ENCODE peak calls at places on chromosome 17, in four cellular contexts. Z is PC-9, M is PC-3, A is fibroblast of lung. G is an unnamed sample.

GRCh38 chr17:76246080-76247066 is 6.1 kb upstream of the RNF157 start:
- DNase-seq in Z (no peak), M (no peak), A (peak; percentile 88), G (no peak)

GRCh38 chr17:77449908-77450741 is 309.4 kb downstream of the SEC14L1 start:
- DNase-seq in Z (no peak), M (peak; percentile 25), A (peak; percentile 82), G (no peak)

GRCh38 chr17:45052052-45052772 is 780 bp upstream of the DCAKD start:
- DNase-seq in Z (peak; percentile 10), M (peak; percentile 27), A (peak; percentile 20), G (no peak)

GRCh38 chr17:53924530-53925455 is 102.1 kb downstream of the KIF2B start:
- DNase-seq in Z (no peak), M (no peak), A (peak; percentile 20), G (no peak)

GRCh38 chr17:28133562-28133970 is 91.1 kb downstream of the NLK start:
- DNase-seq in Z (no peak), M (peak; percentile 66), A (peak; percentile 37), G (no peak)

GRCh38 chr17:31433091-31433790 is 41.8 kb downstream of the RAB11FIP4 start:
- DNase-seq in Z (no peak), M (no peak), A (no peak), G (no peak)

GRCh38 chr17:8375738-8376259 is 705 bp downstream of the KRABD2 start:
- DNase-seq in Z (no peak), M (no peak), A (no peak), G (peak; percentile 81)

GRCh38 chr17:71107136-71107535 is 937.8 kb downstream of the KCNJ2 start:
- DNase-seq in Z (no peak), M (no peak), A (no peak), G (no peak)

GRCh38 chr17:13725286-13725990 is 123.7 kb upstream of the HS3ST3A1 start:
- DNase-seq in Z (no peak), M (peak; percentile 36), A (peak; percentile 71), G (no peak)

GRCh38 chr17:56679148-56679766 is 85.8 kb downstream of the NOG start:
- DNase-seq in Z (no peak), M (peak; percentile 68), A (peak; percentile 58), G (no peak)

GRCh38 chr17:55587608-55588139 is 76.4 kb upstream of the SMIM36 start:
- DNase-seq in Z (no peak), M (no peak), A (peak; percentile 96), G (no peak)

GRCh38 chr17:65388911-65389310 is 172.5 kb downstream of the AXIN2 start:
- DNase-seq in Z (no peak), M (no peak), A (no peak), G (no peak)

GRCh38 chr17:16923097-16923903 is 48.6 kb downstream of the TNFRSF13B start:
- DNase-seq in Z (no peak), M (no peak), A (no peak), G (peak; percentile 2)

GRCh38 chr17:3773511-3773910 is 27.5 kb downstream of the ITGAE start:
- DNase-seq in Z (peak; percentile 17), M (peak; percentile 54), A (peak; percentile 62), G (no peak)

GRCh38 chr17:68803122-68803615 is 152.0 kb downstream of the ABCA8 start:
- DNase-seq in Z (no peak), M (no peak), A (no peak), G (no peak)

GRCh38 chr17:50863221-50863843 is 2.8 kb downstream of the TOB1 start:
- DNase-seq in Z (no peak), M (peak; percentile 67), A (peak; percentile 49), G (no peak)

GRCh38 chr17:44901323-44901965 is 2.2 kb upstream of the EFTUD2 start:
- DNase-seq in Z (peak; percentile 44), M (peak; percentile 93), A (peak; percentile 68), G (no peak)

GRCh38 chr17:17792551-17793377 is 44.0 kb downstream of the SREBF1 start:
- DNase-seq in Z (no peak), M (peak; percentile 7), A (peak; percentile 49), G (no peak)

GRCh38 chr17:40462343-40463121 is 19.3 kb downstream of the IGFBP4 start:
- DNase-seq in Z (no peak), M (peak; percentile 1), A (peak; percentile 41), G (no peak)

GRCh38 chr17:4950757-4951204 is at the start of gene ENO3:
- DNase-seq in Z (no peak), M (no peak), A (no peak), G (no peak)

GRCh38 chr17:7856081-7856791 is 1.1 kb downstream of the NAA38 start:
- DNase-seq in Z (no peak), M (peak; percentile 59), A (peak; percentile 40), G (no peak)

GRCh38 chr17:10318540-10318939 is 54.3 kb downstream of the MYH13 start:
- DNase-seq in Z (no peak), M (no peak), A (no peak), G (no peak)

GRCh38 chr17:38747385-38748328 is 479 bp downstream of the PCGF2 start:
- DNase-seq in Z (no peak), M (no peak), A (no peak), G (no peak)

GRCh38 chr17:27247071-27247957 is 46.6 kb upstream of the WSB1 start:
- DNase-seq in Z (peak; percentile 72), M (peak; percentile 98), A (peak; percentile 98), G (peak; percentile 99)

GRCh38 chr17:4043862-4044261 is 79.6 kb upstream of the ATP2A3 start:
- DNase-seq in Z (no peak), M (no peak), A (no peak), G (no peak)

GRCh38 chr17:27630607-27631408 is at the start of gene LGALS9:
- DNase-seq in Z (peak; percentile 62), M (peak; percentile 19), A (no peak), G (no peak)

GRCh38 chr17:76550712-76551615 is 11.1 kb downstream of the PRCD start:
- DNase-seq in Z (no peak), M (peak; percentile 18), A (peak; percentile 62), G (no peak)

GRCh38 chr17:4176803-4177472 is 33.9 kb downstream of the CYB5D2 start:
- DNase-seq in Z (no peak), M (no peak), A (no peak), G (no peak)

GRCh38 chr17:68455756-68456528 is 1.4 kb downstream of the WIPI1 start:
- DNase-seq in Z (peak; percentile 33), M (peak; percentile 88), A (peak; percentile 98), G (peak; percentile 51)

GRCh38 chr17:8125196-8125946 is 1.5 kb upstream of the HES7 start:
- DNase-seq in Z (peak; percentile 84), M (peak; percentile 76), A (peak; percentile 72), G (no peak)

GRCh38 chr17:30920282-30920681 is 1.5 kb upstream of the ADAP2 start:
- DNase-seq in Z (no peak), M (no peak), A (peak; percentile 37), G (no peak)

GRCh38 chr17:48723555-48724239 is 712 bp downstream of the PRAC2 start:
- DNase-seq in Z (no peak), M (peak; percentile 81), A (no peak), G (no peak)

GRCh38 chr17:48725005-48725293 is 2.0 kb downstream of the PRAC2 start:
- DNase-seq in Z (no peak), M (peak; percentile 57), A (no peak), G (no peak)

GRCh38 chr17:48725294-48726064 is 2.5 kb downstream of the PRAC2 start:
- DNase-seq in Z (no peak), M (peak; percentile 80), A (no peak), G (no peak)

GRCh38 chr17:48722924-48723554 is at the start of gene PRAC2:
- DNase-seq in Z (no peak), M (peak; percentile 96), A (no peak), G (peak; percentile 70)

GRCh38 chr17:48724241-48725004 is 1.4 kb downstream of the PRAC2 start:
- DNase-seq in Z (peak; percentile 63), M (peak; percentile 97), A (peak; percentile 80), G (no peak)
- H3K4me3 ChIP-seq in Z (no peak overlapping the region), M (peak overlapping the region; percentile 90), A (no peak overlapping the region), G (peak overlapping the region; percentile 91)

GRCh38 chr17:29618272-29619065 is 4.2 kb downstream of the CORO6 start:
- DNase-seq in Z (no peak), M (no peak), A (no peak), G (no peak)

GRCh38 chr17:29617481-29618271 is 5.0 kb downstream of the CORO6 start:
- DNase-seq in Z (no peak), M (peak; percentile 74), A (peak; percentile 59), G (no peak)

GRCh38 chr17:29615492-29616299 is 7.0 kb downstream of the CORO6 start:
- DNase-seq in Z (no peak), M (peak; percentile 76), A (peak; percentile 82), G (no peak)

GRCh38 chr17:29616300-29617048 is 6.2 kb downstream of the CORO6 start:
- DNase-seq in Z (no peak), M (no peak), A (no peak), G (no peak)

DNA sequence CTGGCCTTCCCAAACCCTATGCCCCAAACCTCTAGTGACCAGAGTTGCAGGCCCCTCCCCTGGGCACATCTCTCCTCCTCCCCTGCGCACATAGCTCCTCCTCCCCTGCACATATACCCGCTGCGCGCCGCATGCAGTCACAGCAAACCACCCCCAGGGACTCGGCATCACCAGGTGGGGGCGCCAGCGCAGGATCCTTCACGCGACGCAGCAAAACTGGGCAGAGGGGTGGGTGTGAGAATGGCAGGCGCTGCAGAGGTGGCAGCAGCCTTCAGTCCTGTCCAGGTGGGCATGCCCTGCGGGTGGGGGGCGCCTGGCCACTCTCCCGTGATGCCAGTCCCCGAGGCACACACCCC is 5.6 kb downstream of the CORO6 start:
- DNase-seq in Z (no peak), M (peak; percentile 81), A (peak; percentile 79), G (no peak)
- TF ChIP-seq CTCF in Z (no peak), M (peak; percentile 81), A (peak; percentile 52), G (peak; percentile 12)

DNA sequence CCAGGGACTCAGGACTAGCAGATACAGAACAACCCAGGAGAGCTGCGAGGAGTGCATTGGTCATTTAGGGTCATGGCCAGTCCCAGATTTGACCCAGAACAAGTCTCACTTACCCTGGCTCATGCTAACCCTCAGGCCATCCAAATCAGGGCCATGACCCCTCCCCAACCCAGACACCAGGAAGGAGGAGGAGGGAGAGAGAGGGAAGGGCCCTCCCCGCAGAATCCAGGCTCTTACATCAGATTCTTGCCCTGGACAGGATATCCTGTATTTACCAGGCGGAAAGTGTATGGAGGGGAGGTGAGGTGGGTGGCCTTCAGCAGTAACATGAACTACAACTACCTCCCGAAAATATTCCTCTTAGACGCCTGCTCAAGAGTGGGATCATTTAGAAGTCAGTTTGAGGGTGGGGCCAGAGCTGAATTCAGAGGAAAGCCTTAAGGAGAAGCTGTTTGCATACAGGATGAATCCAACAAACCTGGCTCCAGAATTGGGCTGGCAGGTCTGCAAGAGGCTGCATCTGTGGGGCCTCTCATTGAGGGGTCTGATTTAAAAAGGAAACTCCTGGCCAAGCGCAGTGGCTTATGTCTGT is 2.1 kb downstream of the VAT1 start:
- DNase-seq in Z (no peak), M (no peak), A (no peak), G (no peak)
- H3K4me3 ChIP-seq in Z (peak overlapping the region; percentile 95), M (no peak overlapping the region), A (peak overlapping the region; percentile 17), G (no peak overlapping the region)

GRCh38 chr17:74919440-74920305 is 3.4 kb downstream of the USH1G start:
- DNase-seq in Z (no peak), M (no peak), A (peak; percentile 6), G (no peak)
- TF ChIP-seq CTCF in Z (peak; percentile 44), M (no peak), A (no peak), G (peak; percentile 40)

GRCh38 chr17:64016974-64017373 is 3.5 kb downstream of the ICAM2 start:
- DNase-seq in Z (no peak), M (no peak), A (no peak), G (no peak)
- H3K4me3 ChIP-seq in Z (no peak overlapping the region), M (no peak overlapping the region), A (no peak overlapping the region), G (no peak overlapping the region)

GRCh38 chr17:58513391-58513912 is 986 bp downstream of the MTMR4 start:
- DNase-seq in Z (no peak), M (no peak), A (no peak), G (no peak)
- TF ChIP-seq CTCF in Z (no peak), M (no peak), A (no peak), G (no peak)

GRCh38 chr17:1227917-1228751 is 42.1 kb upstream of the BHLHA9 start:
- DNase-seq in Z (no peak), M (no peak), A (no peak), G (no peak)
- H3K4me3 ChIP-seq in Z (no peak overlapping the region), M (no peak overlapping the region), A (no peak overlapping the region), G (no peak overlapping the region)

G was measured in LNCaP clone FGC.